ENCODE peak calls at places on chromosomes 13 and 19, in seven cellular contexts. One of them, this sample, is unnamed.
A peak's percentile ranks its signal among the peaks of the same experiment; 100 is the strongest.

GRCh38 chr19:40799558-40800338 is 757 bp downstream of the EGLN2 start:
- DNase-seq in NCI-H1417: peak; percentile 44
- DNase-seq in sciatic nerve: peak; percentile 82
- DNase-seq in tibial nerve: no peak
- DNase-seq in adrenal gland: peak; percentile 61
- DNase-seq in Daoy: peak; percentile 45
- DNase-seq in BJ: no peak
- DNase-seq in this sample: peak; percentile 56

GRCh38 chr13:66430266-66430665 is 799.9 kb downstream of the PCDH9 start:
- DNase-seq in NCI-H1417: no peak
- DNase-seq in sciatic nerve: no peak
- DNase-seq in BJ: no peak
- DNase-seq in tibial nerve: no peak
- DNase-seq in adrenal gland: no peak
- DNase-seq in Daoy: no peak
- DNase-seq in this sample: no peak

GRCh38 chr19:632228-633067 is 889 bp downstream of the POLRMT start:
- DNase-seq in adrenal gland: peak; percentile 80
- DNase-seq in Daoy: peak; percentile 84
- DNase-seq in tibial nerve: peak; percentile 52
- DNase-seq in NCI-H1417: no peak
- DNase-seq in sciatic nerve: no peak
- DNase-seq in BJ: no peak
- DNase-seq in this sample: peak; percentile 62

GRCh38 chr19:18306903-18307681 is 15.8 kb downstream of the LSM4 start:
- DNase-seq in tibial nerve: no peak
- DNase-seq in BJ: no peak
- DNase-seq in adrenal gland: no peak
- DNase-seq in Daoy: no peak
- DNase-seq in NCI-H1417: no peak
- DNase-seq in sciatic nerve: no peak
- DNase-seq in this sample: no peak

GRCh38 chr13:99812611-99813010 is 159.0 kb downstream of the ZIC5 start:
- DNase-seq in Daoy: peak; percentile 81
- DNase-seq in BJ: peak; percentile 4
- DNase-seq in NCI-H1417: no peak
- DNase-seq in tibial nerve: no peak
- DNase-seq in adrenal gland: no peak
- DNase-seq in sciatic nerve: no peak
- DNase-seq in this sample: no peak

GRCh38 chr13:104691765-104692164 is 1625.5 kb upstream of the SLC10A2 start:
- DNase-seq in adrenal gland: no peak
- DNase-seq in sciatic nerve: no peak
- DNase-seq in BJ: no peak
- DNase-seq in NCI-H1417: no peak
- DNase-seq in tibial nerve: no peak
- DNase-seq in Daoy: no peak
- DNase-seq in this sample: no peak

GRCh38 chr13:40096357-40096911 is 441.0 kb downstream of the COG6 start:
- DNase-seq in tibial nerve: no peak
- DNase-seq in adrenal gland: no peak
- DNase-seq in Daoy: no peak
- DNase-seq in NCI-H1417: no peak
- DNase-seq in sciatic nerve: no peak
- DNase-seq in BJ: no peak
- DNase-seq in this sample: peak; percentile 8

GRCh38 chr19:14318873-14319272 is 62.4 kb upstream of the ADGRE5 start:
- DNase-seq in adrenal gland: peak; percentile 2
- DNase-seq in sciatic nerve: no peak
- DNase-seq in Daoy: no peak
- DNase-seq in NCI-H1417: no peak
- DNase-seq in BJ: no peak
- DNase-seq in tibial nerve: no peak
- DNase-seq in this sample: no peak

GRCh38 chr13:110443633-110444225 is 117.8 kb downstream of the RAB20 start:
- DNase-seq in sciatic nerve: no peak
- DNase-seq in adrenal gland: no peak
- DNase-seq in tibial nerve: no peak
- DNase-seq in NCI-H1417: no peak
- DNase-seq in BJ: no peak
- DNase-seq in Daoy: no peak
- DNase-seq in this sample: no peak

GRCh38 chr13:40665061-40665753 is 1.2 kb downstream of the FOXO1 start:
- DNase-seq in Daoy: peak; percentile 29
- DNase-seq in NCI-H1417: peak; percentile 53
- DNase-seq in BJ: no peak
- DNase-seq in adrenal gland: peak; percentile 61
- DNase-seq in sciatic nerve: peak; percentile 72
- DNase-seq in tibial nerve: no peak
- DNase-seq in this sample: peak; percentile 66

GRCh38 chr19:9877775-9878510 is 42.8 kb downstream of the PIN1 start:
- DNase-seq in Daoy: peak; percentile 81
- DNase-seq in adrenal gland: no peak
- DNase-seq in tibial nerve: no peak
- DNase-seq in NCI-H1417: no peak
- DNase-seq in sciatic nerve: no peak
- DNase-seq in BJ: peak; percentile 7
- DNase-seq in this sample: no peak

GRCh38 chr13:29937836-29938235 is 87.4 kb upstream of the UBL3 start:
- DNase-seq in Daoy: no peak
- DNase-seq in sciatic nerve: no peak
- DNase-seq in NCI-H1417: no peak
- DNase-seq in tibial nerve: no peak
- DNase-seq in adrenal gland: no peak
- DNase-seq in BJ: no peak
- DNase-seq in this sample: peak; percentile 10

GRCh38 chr19:30546332-30546731 is 174.1 kb downstream of the ZNF536 start:
- DNase-seq in adrenal gland: no peak
- DNase-seq in tibial nerve: no peak
- DNase-seq in Daoy: no peak
- DNase-seq in sciatic nerve: peak; percentile 27
- DNase-seq in NCI-H1417: no peak
- DNase-seq in BJ: no peak
- DNase-seq in this sample: no peak

GRCh38 chr19:23283925-23284324 is 33.7 kb upstream of the ZNF724 start:
- DNase-seq in NCI-H1417: peak; percentile 5
- DNase-seq in tibial nerve: peak; percentile 51
- DNase-seq in adrenal gland: peak; percentile 57
- DNase-seq in Daoy: peak; percentile 35
- DNase-seq in BJ: no peak
- DNase-seq in sciatic nerve: no peak
- DNase-seq in this sample: peak; percentile 80

This sample was measured in DMS53.